ENCODE peak calls at places on chromosome 1, in seven cellular contexts. G is stomach, J is foreskin fibroblast, W is thoracic aorta, K is colonic mucosa, Q is choroid plexus epithelial cell, Y is A549. N is an unnamed sample.

GRCh38 chr1:150362721-150363425 is 1.1 kb upstream of the RPRD2 start:
- DNase-seq in W (no peak), J (peak), K (peak), G (no peak), Y (no peak), Q (no peak), N (no peak)

GRCh38 chr1:165235777-165236285 is 120.7 kb downstream of the LMX1A start:
- DNase-seq in J (peak), Q (no peak), W (no peak), G (no peak), K (no peak), Y (no peak), N (no peak)

GRCh38 chr1:230972855-230973271 is 5.8 kb downstream of the TTC13 start:
- DNase-seq in J (no peak), G (no peak), W (no peak), K (peak), Y (no peak), Q (no peak), N (no peak)

GRCh38 chr1:192810253-192810880 is 1.5 kb downstream of the RGS2 start:
- DNase-seq in W (no peak), K (peak), G (no peak), J (peak), Y (no peak), Q (peak), N (peak)

GRCh38 chr1:223129229-223129851 is 13.7 kb downstream of the TLR5 start:
- DNase-seq in Q (peak), J (peak), G (peak), Y (peak), K (peak), W (no peak), N (peak)

GRCh38 chr1:82920418-82921248 is 1078.3 kb downstream of the TTLL7 start:
- DNase-seq in J (peak), G (no peak), K (no peak), W (no peak), Q (peak), Y (no peak), N (peak)

GRCh38 chr1:33500547-33500946 is 28.1 kb downstream of the ZSCAN20 start:
- DNase-seq in Q (no peak), Y (no peak), J (peak), K (no peak), W (no peak), G (no peak), N (no peak)

GRCh38 chr1:43172532-43172972 is 422 bp downstream of the CFAP57 start:
- DNase-seq in J (peak), G (peak), W (peak), Y (peak), Q (peak), K (peak), N (peak)

GRCh38 chr1:77143529-77144121 is 75.6 kb downstream of the PIGK start:
- DNase-seq in Q (peak), J (peak), Y (peak), K (no peak), G (no peak), W (no peak), N (peak)

GRCh38 chr1:45543599-45544417 is 6.8 kb upstream of the AKR1A1 start:
- DNase-seq in W (no peak), Y (no peak), J (no peak), Q (peak), G (peak), K (peak), N (no peak)

GRCh38 chr1:246147471-246148461 is 359.3 kb downstream of the SMYD3 start:
- DNase-seq in K (no peak), W (no peak), Y (no peak), G (no peak), J (no peak), Q (no peak), N (no peak)

GRCh38 chr1:159854101-159854692 is 8.3 kb downstream of the VSIG8 start:
- DNase-seq in G (peak), J (peak), K (peak), W (peak), Q (peak), Y (peak), N (peak)

GRCh38 chr1:25030674-25031589 is 100.9 kb upstream of the RUNX3 start:
- DNase-seq in W (no peak), Y (no peak), J (no peak), G (no peak), Q (no peak), K (no peak), N (peak)

GRCh38 chr1:231636157-231636556 is 9.6 kb downstream of the DISC1 start:
- DNase-seq in Y (no peak), W (no peak), J (peak), K (no peak), Q (peak), G (no peak), N (peak)

GRCh38 chr1:52693843-52694242 is 4.3 kb downstream of the COA7 start:
- DNase-seq in Q (no peak), K (no peak), J (no peak), Y (no peak), W (no peak), G (no peak), N (no peak)

GRCh38 chr1:117595993-117596720 is 9.7 kb upstream of the TENT5C start:
- DNase-seq in W (no peak), Y (no peak), G (peak), K (no peak), Q (no peak), J (no peak), N (no peak)

GRCh38 chr1:171912509-171913185 is 71.3 kb downstream of the DNM3 start:
- DNase-seq in Q (no peak), W (no peak), K (no peak), J (no peak), Y (peak), G (no peak), N (no peak)

GRCh38 chr1:211135342-211135950 is 1.5 kb upstream of the KCNH1 start:
- DNase-seq in W (no peak), J (peak), Y (peak), G (no peak), K (no peak), Q (peak), N (peak)

GRCh38 chr1:12057382-12057781 is 5.7 kb upstream of the TNFRSF8 start:
- DNase-seq in Y (no peak), K (no peak), Q (peak), G (no peak), J (no peak), W (no peak), N (peak)

GRCh38 chr1:151458936-151459330 is 361 bp downstream of the POGZ start:
- DNase-seq in K (peak), J (peak), W (no peak), Y (peak), G (peak), Q (peak), N (peak)

GRCh38 chr1:209839875-209840491 is 12.2 kb downstream of the UTP25 start:
- DNase-seq in Q (peak), K (no peak), Y (peak), J (peak), W (no peak), G (no peak), N (peak)

GRCh38 chr1:199194862-199195261 is 556.0 kb downstream of the PTPRC start:
- DNase-seq in J (no peak), Q (no peak), K (no peak), G (no peak), W (no peak), Y (no peak), N (no peak)

GRCh38 chr1:7013833-7014639 is 228.8 kb downstream of the CAMTA1 start:
- DNase-seq in Y (no peak), G (no peak), K (peak), J (no peak), Q (no peak), W (no peak), N (no peak)

GRCh38 chr1:179867493-179868330 is 9.9 kb downstream of the TOR1AIP2 start:
- DNase-seq in K (peak), Q (peak), W (no peak), G (peak), Y (peak), J (peak), N (peak)

GRCh38 chr1:188660573-188660972 is 1817.1 kb downstream of the BRINP3 start:
- DNase-seq in K (no peak), W (no peak), Y (no peak), J (no peak), G (no peak), Q (no peak), N (no peak)

GRCh38 chr1:206513312-206514111 is 6.2 kb downstream of the RASSF5 start:
- DNase-seq in J (peak), Q (peak), Y (no peak), G (no peak), W (peak), K (peak), N (peak)

GRCh38 chr1:30516505-30516858 is 206.9 kb downstream of the MATN1 start:
- DNase-seq in G (peak), W (no peak), Y (no peak), Q (no peak), K (no peak), J (no peak), N (no peak)

GRCh38 chr1:59530119-59530518 is 233.2 kb downstream of the FGGY start:
- DNase-seq in G (no peak), Y (no peak), K (no peak), J (no peak), W (no peak), Q (no peak), N (no peak)
- TF ChIP-seq CTCF in G (no peak), Y (no peak), K (no peak), J (no peak), W (no peak), Q (no peak), N (no peak)

GRCh38 chr1:67700692-67701410 is 15.8 kb downstream of the GADD45A start:
- DNase-seq in G (no peak), Q (peak), K (no peak), W (no peak), Y (peak), J (no peak), N (peak)
- H3K4me3 ChIP-seq in G (no peak), Q (no peak), K (no peak), W (no peak), Y (no peak), J (no peak), N (no peak)

DNA sequence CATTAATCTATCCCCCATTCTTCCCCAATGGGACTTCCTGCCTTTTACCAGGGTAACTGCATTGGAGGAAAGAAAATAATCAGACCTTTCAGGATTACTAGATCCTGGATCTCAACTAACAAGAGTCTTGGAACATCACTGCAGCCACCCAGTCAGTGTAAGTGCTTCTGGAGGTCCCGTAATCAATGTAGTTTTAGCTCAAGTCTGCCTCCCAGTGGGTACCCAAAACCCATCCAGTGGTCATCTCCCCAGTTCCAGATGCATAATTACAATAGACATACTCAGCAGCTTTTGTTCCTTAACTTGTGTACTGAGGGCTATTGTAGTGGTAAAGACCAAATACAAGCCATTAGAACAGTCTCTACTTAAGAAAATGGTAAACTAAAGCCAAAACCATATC is 319.1 kb downstream of the GPATCH2 start:
- DNase-seq in G (no peak), W (no peak), Y (no peak), K (no peak), J (peak), Q (peak), N (no peak)
- TF ChIP-seq CTCF in G (no peak), W (no peak), Y (no peak), K (no peak), J (peak), Q (peak), N (no peak)

GRCh38 chr1:203359010-203359571 is 8.2 kb upstream of the FMOD start:
- DNase-seq in J (peak), W (no peak), G (no peak), Q (peak), K (no peak), Y (no peak), N (no peak)

GRCh38 chr1:203362561-203363055 is 11.7 kb upstream of the FMOD start:
- DNase-seq in K (no peak), Q (no peak), Y (no peak), J (no peak), G (no peak), W (no peak), N (no peak)

GRCh38 chr1:203361843-203362524 is 11.1 kb upstream of the FMOD start:
- DNase-seq in K (no peak), Q (peak), W (no peak), G (no peak), J (peak), Y (no peak), N (peak)

GRCh38 chr1:203364013-203364730 is 13.2 kb upstream of the FMOD start:
- DNase-seq in Y (no peak), Q (peak), G (peak), K (peak), W (no peak), J (no peak), N (no peak)

DNA sequence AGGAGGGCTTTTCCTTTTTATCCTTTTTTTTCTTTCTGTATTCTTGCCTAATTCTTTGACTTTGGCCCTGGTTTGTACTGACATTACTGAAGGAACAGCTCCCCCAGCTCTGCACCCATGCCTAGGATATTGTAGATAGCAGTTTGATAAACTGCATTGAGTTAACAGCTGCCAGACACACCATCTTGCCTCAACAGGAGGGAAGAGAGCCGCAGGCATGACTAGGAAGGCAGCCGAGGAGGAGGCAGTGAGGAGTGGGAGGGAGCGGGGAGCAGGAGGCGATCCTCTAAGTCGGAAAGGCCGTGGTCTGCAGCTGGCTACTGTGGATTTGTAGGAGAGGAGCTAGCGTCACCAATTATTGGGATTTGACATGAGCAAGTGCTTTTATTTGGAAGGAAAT is 9.8 kb upstream of the FMOD start:
- DNase-seq in Y (no peak), W (no peak), J (no peak), K (no peak), G (no peak), Q (no peak), N (no peak)
- H3K4me3 ChIP-seq in Y (no peak), W (no peak), J (no peak), K (no peak), G (no peak), Q (no peak), N (no peak)